ENCODE peak calls at places on chromosomes 3 and 15, in four cellular contexts. A is heart left ventricle, G is foreskin fibroblast, P is breast epithelium. R is an unnamed sample.

GRCh38 chr3:43879166-43879565 is 188.4 kb downstream of the ABHD5 start:
- DNase-seq in G (no peak), A (no peak), P (no peak), R (no peak)

GRCh38 chr15:70410371-70410975 is 312.8 kb upstream of the TLE3 start:
- DNase-seq in P (no peak), A (no peak), G (no peak), R (no peak)

GRCh38 chr3:127418560-127419099 is 130.8 kb upstream of the PRR20G start:
- DNase-seq in P (no peak), A (no peak), G (no peak), R (no peak)

GRCh38 chr15:60605879-60606304 is 127.0 kb upstream of the ICE2 start:
- DNase-seq in G (peak; percentile 72), A (peak; percentile 58), P (no peak), R (no peak)

GRCh38 chr15:66097151-66098018 is 156.2 kb downstream of the MEGF11 start:
- DNase-seq in P (no peak), A (no peak), G (no peak), R (no peak)

GRCh38 chr15:60299452-60300047 is 98.2 kb downstream of the ANXA2 start:
- DNase-seq in P (no peak), G (peak; percentile 31), A (no peak), R (no peak)

GRCh38 chr15:84658080-84658787 is at the start of gene NMB:
- DNase-seq in G (peak; percentile 76), A (peak; percentile 78), P (peak; percentile 64), R (peak; percentile 89)

GRCh38 chr15:39466428-39466827 is 114.5 kb upstream of the THBS1 start:
- DNase-seq in P (no peak), G (peak; percentile 98), A (peak; percentile 73), R (no peak)

GRCh38 chr15:77915261-77915960 is 162.1 kb downstream of the TBC1D2B start:
- DNase-seq in A (no peak), P (no peak), G (no peak), R (no peak)

GRCh38 chr15:70802629-70803028 is 39.3 kb upstream of the UACA start:
- DNase-seq in A (no peak), G (peak; percentile 81), P (no peak), R (no peak)

GRCh38 chr3:79937567-79937966 is 169.8 kb upstream of the ROBO1 start:
- DNase-seq in A (no peak), P (no peak), G (no peak), R (no peak)

GRCh38 chr15:98648654-98649537 is 557 bp downstream of the IGF1R start:
- DNase-seq in G (no peak), A (peak; percentile 72), P (no peak), R (peak; percentile 57)

GRCh38 chr15:95739161-95739560 is 591.3 kb upstream of the NR2F2 start:
- DNase-seq in P (no peak), G (no peak), A (no peak), R (no peak)

GRCh38 chr3:187971629-187972028 is 182.3 kb upstream of the LPP start:
- DNase-seq in A (no peak), P (no peak), G (no peak), R (no peak)

GRCh38 chr3:38348903-38349302 is 2.3 kb downstream of the XYLB start:
- DNase-seq in G (peak; percentile 20), A (no peak), P (no peak), R (no peak)

GRCh38 chr3:47418167-47419082 is 37.6 kb downstream of the PTPN23 start:
- DNase-seq in P (no peak), G (no peak), A (no peak), R (no peak)

GRCh38 chr15:96947830-96948229 is 617.3 kb downstream of the NR2F2 start:
- DNase-seq in P (no peak), A (no peak), G (no peak), R (no peak)

GRCh38 chr15:43792761-43793493 is 807 bp downstream of the SERF2 start:
- DNase-seq in A (peak; percentile 67), P (no peak), G (no peak), R (no peak)

GRCh38 chr15:66254364-66255292 is 1.1 kb upstream of the MEGF11 start:
- DNase-seq in G (no peak), P (no peak), A (no peak), R (no peak)

R was measured in GM06990.